ENCODE peak calls at places on chromosome 20, in ten cellular contexts. X is germinal center; N is H9; A is HEK293T; Z is HS-5; I is activated CD4-positive, CD25-positive, alpha-beta regulatory T cell; U is ACHN; K is SJSA1; H is hepatic stellate cell; C is GM19239. W is an unnamed sample.

GRCh38 chr20:13671500-13672288 is 33.0 kb upstream of the TASP1 start:
- DNase-seq in C (no peak), A (no peak), H (peak), I (no peak), X (no peak), Z (no peak), K (no peak), N (no peak), U (no peak), W (no peak)

GRCh38 chr20:38134427-38135281 is 30.4 kb downstream of the TGM2 start:
- DNase-seq in I (no peak), X (no peak), Z (no peak), K (peak), N (no peak), H (peak), U (no peak), A (no peak), C (no peak), W (peak)

GRCh38 chr20:3485913-3486312 is 15.1 kb downstream of the ATRN start:
- DNase-seq in A (no peak), N (no peak), I (no peak), Z (no peak), C (no peak), U (no peak), K (no peak), H (no peak), X (no peak), W (no peak)

GRCh38 chr20:6709865-6710595 is 57.5 kb upstream of the BMP2 start:
- DNase-seq in X (no peak), I (no peak), A (no peak), Z (no peak), N (no peak), C (no peak), K (no peak), U (no peak), H (no peak), W (no peak)

GRCh38 chr20:61991476-61991875 is 74.2 kb downstream of the TAF4 start:
- DNase-seq in N (no peak), K (no peak), C (no peak), A (no peak), U (peak), X (no peak), H (no peak), I (no peak), Z (no peak), W (no peak)

GRCh38 chr20:60993647-60994046 is 258.4 kb upstream of the CDH4 start:
- DNase-seq in U (peak), K (no peak), N (no peak), C (no peak), A (peak), Z (no peak), H (peak), X (no peak), I (no peak), W (peak)

GRCh38 chr20:13777171-13777601 is 7.5 kb downstream of the ESF1 start:
- DNase-seq in N (no peak), I (no peak), C (no peak), Z (peak), H (no peak), X (no peak), U (peak), K (no peak), A (no peak), W (peak)

GRCh38 chr20:56953055-56953586 is 313.3 kb downstream of the BMP7 start:
- DNase-seq in H (no peak), I (no peak), C (no peak), N (no peak), K (no peak), A (no peak), U (no peak), Z (no peak), X (no peak), W (no peak)

GRCh38 chr20:56247954-56248782 is at the start of gene MC3R:
- DNase-seq in A (peak), H (peak), X (peak), C (peak), Z (no peak), K (no peak), I (no peak), N (peak), U (peak), W (peak)

GRCh38 chr20:57451759-57452661 is 60.8 kb downstream of the RBM38 start:
- DNase-seq in C (peak), Z (no peak), H (no peak), N (no peak), X (peak), A (no peak), K (no peak), U (no peak), I (no peak), W (no peak)

GRCh38 chr20:35318502-35319157 is 26.4 kb upstream of the FAM83C start:
- DNase-seq in I (no peak), Z (peak), U (peak), C (no peak), K (no peak), H (no peak), X (no peak), N (no peak), A (no peak), W (no peak)

GRCh38 chr20:60389882-60390281 is 431.7 kb downstream of the CDH26 start:
- DNase-seq in N (no peak), C (no peak), X (no peak), U (no peak), I (no peak), H (no peak), A (no peak), Z (no peak), K (no peak), W (no peak)

GRCh38 chr20:36487069-36487468 is 54.2 kb upstream of the MYL9 start:
- DNase-seq in C (no peak), H (no peak), Z (no peak), X (no peak), A (no peak), N (no peak), U (no peak), K (no peak), I (no peak), W (no peak)

GRCh38 chr20:47353697-47354387 is 2.7 kb downstream of the ZMYND8 start:
- DNase-seq in A (no peak), N (no peak), U (peak), K (no peak), C (no peak), X (no peak), Z (no peak), I (no peak), H (no peak), W (no peak)

GRCh38 chr20:62914970-62915457 is 11.3 kb downstream of the DIDO1 start:
- DNase-seq in X (no peak), N (peak), A (peak), C (no peak), Z (no peak), U (no peak), K (no peak), I (no peak), H (peak), W (no peak)

GRCh38 chr20:58088625-58089024 is 139.8 kb downstream of the ANKRD60 start:
- DNase-seq in Z (no peak), N (no peak), U (no peak), I (no peak), X (no peak), A (no peak), K (no peak), H (no peak), C (no peak), W (no peak)

GRCh38 chr20:36604952-36605308 is 649 bp upstream of the RAB5IF start:
- DNase-seq in C (peak), A (no peak), I (peak), Z (no peak), U (no peak), X (peak), N (no peak), K (no peak), H (no peak), W (no peak)

GRCh38 chr20:23671479-23671878 is 17.4 kb downstream of the CST4 start:
- DNase-seq in Z (no peak), N (no peak), K (no peak), H (no peak), A (no peak), X (no peak), U (no peak), I (no peak), C (no peak), W (no peak)

GRCh38 chr20:43972692-43973091 is 58.0 kb downstream of the TOX2 start:
- DNase-seq in A (no peak), X (no peak), U (no peak), K (no peak), H (no peak), N (no peak), Z (no peak), C (no peak), I (no peak), W (no peak)

GRCh38 chr20:35515949-35516645 is 13.4 kb downstream of the C20orf173 start:
- DNase-seq in I (no peak), A (no peak), U (peak), H (peak), C (no peak), Z (peak), K (peak), N (no peak), X (no peak), W (peak)

GRCh38 chr20:47350181-47350550 is 6.3 kb downstream of the ZMYND8 start:
- DNase-seq in N (no peak), C (no peak), K (no peak), I (no peak), X (no peak), A (no peak), Z (no peak), U (no peak), H (no peak), W (no peak)

GRCh38 chr20:1302578-1303541 is 26.1 kb downstream of the SDCBP2 start:
- DNase-seq in U (peak), H (no peak), K (no peak), A (no peak), I (no peak), Z (no peak), N (no peak), C (no peak), X (no peak), W (peak)

GRCh38 chr20:13995841-13996240 is 525 bp downstream of the MACROD2 start:
- DNase-seq in X (no peak), Z (no peak), U (peak), A (peak), I (no peak), C (no peak), K (no peak), N (peak), H (no peak), W (no peak)

GRCh38 chr20:22402550-22402949 is 181.8 kb downstream of the FOXA2 start:
- DNase-seq in N (no peak), A (no peak), U (no peak), I (no peak), X (no peak), K (no peak), Z (no peak), H (no peak), C (no peak), W (no peak)

GRCh38 chr20:14332796-14333345 is 4.5 kb downstream of the FLRT3 start:
- DNase-seq in H (no peak), C (no peak), K (no peak), U (no peak), I (no peak), X (no peak), Z (no peak), N (no peak), A (no peak), W (no peak)

GRCh38 chr20:53884859-53885654 is 185.3 kb downstream of the BCAS1 start:
- DNase-seq in I (no peak), U (no peak), N (no peak), H (no peak), Z (no peak), C (no peak), A (no peak), X (no peak), K (no peak), W (no peak)

GRCh38 chr20:39532205-39532604 is 570.1 kb downstream of the DHX35 start:
- DNase-seq in H (no peak), A (no peak), X (no peak), U (no peak), K (no peak), N (no peak), Z (no peak), C (no peak), I (no peak), W (no peak)

GRCh38 chr20:17987988-17988387 is 19.2 kb downstream of the MGME1 start:
- DNase-seq in K (no peak), A (no peak), X (no peak), C (no peak), N (no peak), U (no peak), I (no peak), H (no peak), Z (no peak), W (no peak)

GRCh38 chr20:25865715-25866656 is 169.3 kb upstream of the ZNF337 start:
- DNase-seq in Z (no peak), X (peak), U (peak), C (peak), N (peak), I (peak), A (no peak), K (peak), H (peak), W (peak)

GRCh38 chr20:3173582-3174441 is 463 bp upstream of the LZTS3 start:
- DNase-seq in H (peak), N (peak), A (peak), K (peak), I (peak), Z (no peak), X (peak), C (peak), U (peak), W (peak)

GRCh38 chr20:37386505-37387201 is 40.7 kb downstream of the SRC start:
- DNase-seq in X (no peak), H (no peak), Z (no peak), N (peak), U (no peak), C (no peak), K (no peak), A (no peak), I (no peak), W (no peak)

GRCh38 chr20:50198211-50198666 is 7.6 kb downstream of the CEBPB start:
- DNase-seq in C (no peak), N (no peak), A (no peak), I (no peak), Z (no peak), X (no peak), K (no peak), U (no peak), H (no peak), W (no peak)

GRCh38 chr20:57166568-57167291 is 99.7 kb downstream of the BMP7 start:
- DNase-seq in I (no peak), K (no peak), Z (no peak), C (no peak), U (no peak), N (no peak), X (no peak), H (no peak), A (no peak), W (no peak)

GRCh38 chr20:50172347-50173013 is 18.1 kb upstream of the CEBPB start:
- DNase-seq in H (peak), X (peak), U (peak), K (no peak), N (peak), C (no peak), I (no peak), A (peak), Z (peak), W (no peak)

GRCh38 chr20:8464368-8464767 is 332.3 kb downstream of the PLCB1 start:
- DNase-seq in C (no peak), U (no peak), H (no peak), A (no peak), I (no peak), N (no peak), Z (no peak), X (no peak), K (no peak), W (no peak)

W was measured in H54.